ENCODE peak calls at places on chromosomes 6 and 20, in four cellular contexts. P, I, W and F are unnamed samples.

GRCh38 chr20:9258891-9259290 is 190.0 kb downstream of the PLCB4 start:
- DNase-seq in I (no peak), W (no peak), P (no peak), F (no peak)

GRCh38 chr6:16802071-16802470 is 40.8 kb upstream of the ATXN1 start:
- DNase-seq in W (no peak), I (no peak), P (no peak), F (no peak)

GRCh38 chr20:44211177-44212039 is 837 bp upstream of the OSER1 start:
- DNase-seq in W (peak; percentile 46), I (no peak), P (no peak), F (no peak)

GRCh38 chr20:38840053-38840893 is 34.8 kb downstream of the PPP1R16B start:
- DNase-seq in P (no peak), W (no peak), I (no peak), F (no peak)

GRCh38 chr20:36113566-36114247 is 40.8 kb upstream of the EPB41L1 start:
- DNase-seq in W (no peak), I (no peak), P (no peak), F (no peak)

GRCh38 chr20:41307021-41307420 is 10.5 kb downstream of the ZHX3 start:
- DNase-seq in I (no peak), W (no peak), P (no peak), F (no peak)

GRCh38 chr20:38286586-38287502 is 17.1 kb upstream of the BPI start:
- DNase-seq in P (no peak), W (no peak), I (no peak), F (no peak)

GRCh38 chr6:5557506-5557905 is 296.2 kb downstream of the FARS2 start:
- DNase-seq in W (no peak), I (no peak), P (no peak), F (no peak)

GRCh38 chr6:105917038-105917695 is 169.0 kb upstream of the PRDM1 start:
- DNase-seq in W (no peak), P (no peak), I (no peak), F (no peak)

GRCh38 chr6:85679445-85680123 is 36.9 kb upstream of the SYNCRIP start:
- DNase-seq in I (no peak), W (no peak), P (no peak), F (no peak)

GRCh38 chr6:167444602-167445346 is 119.9 kb downstream of the TTLL2 start:
- DNase-seq in W (no peak), P (no peak), I (no peak), F (no peak)

GRCh38 chr6:167445568-167445967 is 120.7 kb downstream of the TTLL2 start:
- DNase-seq in I (no peak), P (no peak), W (no peak), F (no peak)

GRCh38 chr6:167437888-167438484 is 113.1 kb downstream of the TTLL2 start:
- DNase-seq in P (no peak), I (no peak), W (no peak), F (no peak)

GRCh38 chr6:167443098-167443680 is 118.3 kb downstream of the TTLL2 start:
- DNase-seq in W (no peak), P (no peak), I (no peak), F (no peak)

DNA sequence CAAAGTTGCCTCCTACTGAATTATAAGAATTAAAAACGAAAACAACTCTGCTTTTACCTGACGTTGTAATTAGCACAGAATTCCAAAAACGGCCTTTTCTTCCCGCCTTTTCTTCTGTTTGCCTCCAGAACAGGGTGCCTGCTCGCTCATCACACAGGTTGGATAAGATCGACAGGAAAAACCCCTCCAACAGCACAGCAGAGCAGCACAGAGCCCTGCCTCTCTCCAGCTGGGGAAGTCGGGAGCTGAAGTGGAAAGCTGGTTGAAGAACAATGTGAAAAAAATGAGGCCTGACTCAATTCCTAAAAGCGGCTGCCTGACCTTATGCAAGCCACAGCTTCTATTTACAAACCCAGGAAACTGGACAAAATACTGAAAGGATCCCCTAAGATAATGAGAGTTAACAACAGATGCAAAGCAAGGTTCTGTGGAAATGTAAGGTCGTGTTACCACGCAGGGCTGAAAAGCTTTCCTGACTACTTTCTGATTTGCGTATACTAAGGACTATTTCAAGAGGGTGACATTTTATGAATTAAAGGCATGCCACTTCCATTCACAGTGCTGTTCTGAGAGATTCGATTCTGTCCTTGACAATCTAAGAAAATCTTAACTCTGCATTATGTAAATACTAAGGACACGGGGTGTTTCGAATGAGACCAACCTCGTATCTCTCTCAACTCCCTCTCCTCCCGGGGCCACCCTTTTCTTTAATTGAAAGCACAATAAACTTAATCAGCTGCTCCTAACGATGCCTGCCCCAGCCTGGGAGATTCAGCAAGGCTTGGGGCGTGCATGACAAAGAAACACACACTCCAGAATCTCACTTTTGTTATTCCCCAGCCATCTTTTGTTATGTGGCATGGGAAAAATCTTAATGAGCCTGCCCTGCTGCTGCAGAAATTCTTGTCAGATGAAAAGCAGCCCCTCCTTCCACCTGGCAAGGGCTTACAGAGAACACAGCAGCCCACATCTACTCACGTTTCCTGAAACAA is 117.1 kb downstream of the TTLL2 start:
- DNase-seq in W (no peak), I (no peak), P (no peak), F (no peak)
- H3K27ac ChIP-seq in W (no peak overlapping the region), I (no peak overlapping the region), P (no peak overlapping the region), F (no peak overlapping the region)

GRCh38 chr20:47726632-47727031 is 58.6 kb downstream of the SULF2 start:
- DNase-seq in I (no peak), P (no peak), W (no peak), F (no peak)

GRCh38 chr20:47727170-47727880 is 58.0 kb downstream of the SULF2 start:
- DNase-seq in P (no peak), W (no peak), I (no peak), F (no peak)

GRCh38 chr20:47725248-47725973 is 59.9 kb downstream of the SULF2 start:
- DNase-seq in P (peak; percentile 29), W (peak; percentile 66), I (peak; percentile 64), F (peak; percentile 59)

GRCh38 chr20:47730744-47731143 is 54.5 kb downstream of the SULF2 start:
- DNase-seq in W (peak; percentile 10), I (no peak), P (no peak), F (no peak)

GRCh38 chr20:47727909-47728361 is 57.3 kb downstream of the SULF2 start:
- DNase-seq in I (no peak), P (no peak), W (no peak), F (no peak)
- H3K27ac ChIP-seq in I (no peak overlapping the region), P (no peak overlapping the region), W (no peak overlapping the region), F (no peak overlapping the region)

GRCh38 chr6:42278131-42278853 is 60.6 kb upstream of the MRPS10 start:
- DNase-seq in W (no peak), P (no peak), I (no peak), F (no peak)
- H3K27ac ChIP-seq in W (no peak overlapping the region), P (no peak overlapping the region), I (no peak overlapping the region), F (no peak overlapping the region)

GRCh38 chr6:131807644-131808459 is at the start of gene ENPP1:
- DNase-seq in P (no peak), I (no peak), W (peak; percentile 45), F (peak; percentile 84)
- H3K27ac ChIP-seq in P (no peak within 1 kb of the TSS), I (peak within 1 kb of the TSS; percentile 34), W (no peak within 1 kb of the TSS), F (peak within 1 kb of the TSS; percentile 72)

DNA sequence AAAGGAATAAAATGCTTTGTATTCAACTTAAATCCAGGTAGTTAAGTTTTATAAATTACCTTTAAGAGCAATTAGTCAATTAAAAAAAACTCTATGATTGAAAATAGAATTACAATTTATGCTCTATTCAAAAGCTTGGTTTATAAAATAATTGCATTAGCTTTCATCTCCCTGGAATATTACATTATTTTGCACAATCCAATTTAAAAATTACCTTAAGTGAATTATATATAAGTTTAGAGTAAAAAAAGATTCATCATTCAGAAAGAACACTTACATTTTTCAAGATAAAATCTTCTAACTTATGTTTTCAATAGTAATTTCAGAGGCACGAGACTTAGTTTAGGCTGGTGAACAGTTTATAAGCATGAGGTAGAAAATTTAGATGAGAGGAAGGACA is 14.9 kb downstream of the SSR1 start:
- DNase-seq in I (no peak), W (no peak), P (no peak), F (no peak)
- H3K27ac ChIP-seq in I (no peak overlapping the region), W (no peak overlapping the region), P (no peak overlapping the region), F (no peak overlapping the region)

DNA sequence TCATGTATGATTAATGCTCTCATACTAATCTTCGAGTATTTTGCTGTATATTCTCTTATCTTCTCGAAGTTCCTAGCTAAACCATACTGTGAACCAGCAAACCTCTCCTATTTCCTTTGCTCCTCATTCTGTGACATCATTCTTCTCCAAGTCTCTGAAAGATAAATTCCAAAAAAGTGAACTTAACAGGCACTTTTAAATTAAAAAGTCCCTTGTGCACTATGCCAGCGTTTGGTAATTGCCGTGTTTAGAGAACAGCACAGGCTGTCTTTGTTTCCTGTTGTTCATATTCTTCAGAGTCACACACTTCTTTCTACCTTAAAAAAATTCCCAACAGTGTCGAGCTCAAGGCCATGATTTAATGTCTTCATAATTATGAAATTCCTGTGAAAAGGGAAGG is 188.4 kb upstream of the PHACTR1 start:
- DNase-seq in P (no peak), W (no peak), I (no peak), F (no peak)
- H3K27ac ChIP-seq in P (no peak overlapping the region), W (no peak overlapping the region), I (peak overlapping the region; percentile 72), F (peak overlapping the region; percentile 6)

GRCh38 chr6:47509937-47510336 is 32.3 kb downstream of the CD2AP start:
- DNase-seq in W (no peak), P (no peak), I (no peak), F (no peak)
- H3K27ac ChIP-seq in W (no peak overlapping the region), P (no peak overlapping the region), I (no peak overlapping the region), F (no peak overlapping the region)

DNA sequence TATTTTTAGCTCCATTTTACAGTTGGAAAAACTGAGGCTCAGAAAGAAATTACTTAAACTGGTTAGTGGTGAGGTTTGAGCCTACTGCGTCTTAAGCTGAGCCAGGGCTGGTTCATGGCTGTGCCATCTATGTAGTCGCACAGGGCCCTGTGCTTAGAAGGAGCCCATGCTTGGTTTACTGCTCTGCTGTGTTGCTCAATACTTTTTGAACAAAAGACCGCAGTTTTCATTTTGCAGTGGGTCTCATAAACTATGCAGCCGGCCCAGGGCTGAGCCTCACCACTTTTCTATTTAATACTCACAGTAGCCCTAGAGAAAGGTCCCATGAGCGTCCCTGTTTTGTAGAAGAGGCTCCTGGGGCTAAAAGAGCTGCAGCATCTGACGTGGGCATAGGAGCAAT is 577 bp downstream of the SIRPB2 start:
- DNase-seq in W (no peak), I (no peak), P (no peak), F (no peak)
- H3K27ac ChIP-seq in W (no peak overlapping the region), I (no peak overlapping the region), P (no peak overlapping the region), F (peak overlapping the region; percentile 55)